ENCODE peak calls at places on chromosomes 6 and 20, in nine cellular contexts. X is A673, E is MM.1S, S is HepG2, I is mammary epithelial cell, D is neural progenitor cell, J is GM23248, R is GM23338, A is fibroblast of lung. Y is an unnamed sample.

GRCh38 chr6:41733349-41733706 is 2.1 kb downstream of the TFEB start:
- DNase-seq in J (peak), S (no peak), R (no peak), X (no peak), D (no peak), E (no peak), A (no peak), I (peak), Y (no peak)

GRCh38 chr6:169972736-169973135 is 221.3 kb downstream of the ERMARD start:
- DNase-seq in I (no peak), E (no peak), R (no peak), A (no peak), X (no peak), J (no peak), D (no peak), S (no peak), Y (no peak)

GRCh38 chr6:127966616-127967015 is 65.8 kb upstream of the THEMIS start:
- DNase-seq in I (no peak), D (no peak), R (no peak), X (no peak), J (no peak), S (no peak), E (no peak), A (peak), Y (no peak)

GRCh38 chr20:11246251-11246775 is 572.5 kb upstream of the JAG1 start:
- DNase-seq in J (no peak), I (no peak), E (no peak), A (no peak), R (no peak), X (no peak), D (no peak), S (no peak), Y (no peak)

GRCh38 chr20:22684072-22684762 is 99.8 kb upstream of the FOXA2 start:
- DNase-seq in A (peak), D (peak), R (peak), X (peak), E (peak), J (peak), I (peak), S (peak), Y (peak)

GRCh38 chr6:102115911-102116310 is 722.4 kb downstream of the GRIK2 start:
- DNase-seq in R (no peak), S (no peak), D (no peak), E (no peak), X (no peak), A (no peak), I (peak), J (no peak), Y (no peak)

GRCh38 chr20:1418335-1418734 is 25.5 kb upstream of the FKBP1A start:
- DNase-seq in R (no peak), S (no peak), D (no peak), E (no peak), X (no peak), A (no peak), I (peak), J (peak), Y (peak)

GRCh38 chr6:158492881-158493280 is 67.0 kb upstream of the TMEM181 start:
- DNase-seq in D (no peak), S (no peak), J (no peak), A (no peak), I (no peak), X (no peak), E (no peak), R (no peak), Y (no peak)

GRCh38 chr20:5729348-5729747 is 20.9 kb upstream of the SHLD1 start:
- DNase-seq in R (no peak), X (no peak), D (no peak), E (no peak), A (peak), S (no peak), J (no peak), I (no peak), Y (peak)

GRCh38 chr6:149052350-149053106 is 265.0 kb upstream of the TAB2 start:
- DNase-seq in J (no peak), X (no peak), S (no peak), I (no peak), R (no peak), E (no peak), D (no peak), A (no peak), Y (no peak)

GRCh38 chr6:166707045-166707444 is 80.0 kb upstream of the RPS6KA2 start:
- DNase-seq in D (peak), A (peak), J (peak), E (no peak), R (peak), X (no peak), I (no peak), S (peak), Y (peak)

GRCh38 chr6:130394238-130394637 is 28.4 kb downstream of the TMEM200A start:
- DNase-seq in J (no peak), S (no peak), R (no peak), X (no peak), D (no peak), I (no peak), A (no peak), E (no peak), Y (no peak)

GRCh38 chr6:52389626-52390360 is 27.8 kb downstream of the PAQR8 start:
- DNase-seq in X (peak), S (peak), D (no peak), A (peak), J (peak), E (peak), I (peak), R (no peak), Y (peak)

GRCh38 chr6:93678841-93679454 is 259.6 kb upstream of the EPHA7 start:
- DNase-seq in I (no peak), R (no peak), X (peak), D (no peak), E (no peak), S (no peak), A (peak), J (no peak), Y (no peak)

GRCh38 chr20:64232794-64233193 is 22.8 kb upstream of the PCMTD2 start:
- DNase-seq in A (no peak), S (no peak), X (peak), I (no peak), J (peak), R (no peak), E (no peak), D (no peak), Y (no peak)

GRCh38 chr20:59743767-59744485 is 139.6 kb downstream of the PHACTR3 start:
- DNase-seq in D (peak), J (peak), E (peak), S (no peak), A (no peak), I (no peak), R (peak), X (peak), Y (peak)

GRCh38 chr20:13588049-13588448 is 50.7 kb downstream of the TASP1 start:
- DNase-seq in R (no peak), X (peak), D (no peak), S (no peak), I (no peak), A (no peak), E (no peak), J (no peak), Y (no peak)

GRCh38 chr6:69673298-69673697 is 123.5 kb downstream of the LMBRD1 start:
- DNase-seq in J (no peak), I (no peak), E (peak), R (no peak), S (no peak), A (no peak), X (no peak), D (no peak), Y (no peak)

GRCh38 chr6:27007020-27007419 is 240.5 kb upstream of the PRSS16 start:
- DNase-seq in A (no peak), R (no peak), E (no peak), J (no peak), S (no peak), X (no peak), D (no peak), I (no peak), Y (no peak)

GRCh38 chr20:53291548-53291947 is 302.1 kb downstream of the ZNF217 start:
- DNase-seq in J (no peak), R (peak), A (no peak), E (no peak), X (peak), D (peak), I (no peak), S (peak), Y (no peak)

GRCh38 chr6:138107752-138108592 is 753 bp upstream of the PERP start:
- DNase-seq in E (peak), I (peak), R (peak), S (peak), J (no peak), X (no peak), A (no peak), D (peak), Y (peak)

GRCh38 chr6:16802071-16802470 is 40.8 kb upstream of the ATXN1 start:
- DNase-seq in R (no peak), D (no peak), J (peak), A (peak), I (no peak), X (no peak), S (no peak), E (no peak), Y (no peak)

GRCh38 chr6:134911532-134911931 is 38.4 kb downstream of the ALDH8A1 start:
- DNase-seq in I (peak), E (no peak), A (peak), D (no peak), S (no peak), R (no peak), X (no peak), J (peak), Y (peak)

GRCh38 chr20:9241721-9242427 is 173.0 kb downstream of the PLCB4 start:
- DNase-seq in J (peak), S (no peak), I (no peak), R (no peak), A (no peak), X (no peak), E (no peak), D (peak), Y (no peak)

GRCh38 chr6:3229566-3230274 is 2.3 kb upstream of the TUBB2B start:
- DNase-seq in J (peak), I (no peak), X (no peak), R (peak), D (peak), A (no peak), S (no peak), E (peak), Y (no peak)

GRCh38 chr20:63347950-63348827 is 13.0 kb downstream of the CHRNA4 start:
- DNase-seq in D (no peak), A (no peak), J (no peak), E (no peak), R (no peak), I (no peak), S (no peak), X (no peak), Y (no peak)

DNA sequence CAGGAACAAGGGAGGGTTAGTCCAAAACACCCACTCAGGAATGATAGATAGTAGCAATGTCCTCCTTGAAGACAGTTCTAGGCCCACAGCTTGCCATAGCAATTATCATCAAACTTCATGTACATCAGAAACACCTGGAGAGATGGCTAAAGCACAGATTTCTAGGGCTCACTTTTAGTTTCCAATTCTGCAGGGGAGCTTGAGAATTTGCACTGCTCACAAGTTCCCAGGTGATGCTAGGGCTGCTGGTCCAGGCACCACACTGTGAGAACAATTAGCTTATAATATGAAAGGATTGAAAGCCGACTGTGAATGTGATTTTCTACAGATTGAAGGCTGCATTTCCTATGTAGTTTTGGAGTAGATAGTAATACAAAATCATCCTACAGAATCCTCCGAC is 3.5 kb downstream of the DEFB126 start:
- DNase-seq in X (no peak), D (no peak), J (no peak), I (no peak), A (no peak), E (no peak), S (no peak), R (peak), Y (no peak)
- TF ChIP-seq EZH2 in X (no peak), D (no peak), J (no peak), I (no peak), A (no peak), E (no peak), S (no peak), R (no peak), Y (no peak)

DNA sequence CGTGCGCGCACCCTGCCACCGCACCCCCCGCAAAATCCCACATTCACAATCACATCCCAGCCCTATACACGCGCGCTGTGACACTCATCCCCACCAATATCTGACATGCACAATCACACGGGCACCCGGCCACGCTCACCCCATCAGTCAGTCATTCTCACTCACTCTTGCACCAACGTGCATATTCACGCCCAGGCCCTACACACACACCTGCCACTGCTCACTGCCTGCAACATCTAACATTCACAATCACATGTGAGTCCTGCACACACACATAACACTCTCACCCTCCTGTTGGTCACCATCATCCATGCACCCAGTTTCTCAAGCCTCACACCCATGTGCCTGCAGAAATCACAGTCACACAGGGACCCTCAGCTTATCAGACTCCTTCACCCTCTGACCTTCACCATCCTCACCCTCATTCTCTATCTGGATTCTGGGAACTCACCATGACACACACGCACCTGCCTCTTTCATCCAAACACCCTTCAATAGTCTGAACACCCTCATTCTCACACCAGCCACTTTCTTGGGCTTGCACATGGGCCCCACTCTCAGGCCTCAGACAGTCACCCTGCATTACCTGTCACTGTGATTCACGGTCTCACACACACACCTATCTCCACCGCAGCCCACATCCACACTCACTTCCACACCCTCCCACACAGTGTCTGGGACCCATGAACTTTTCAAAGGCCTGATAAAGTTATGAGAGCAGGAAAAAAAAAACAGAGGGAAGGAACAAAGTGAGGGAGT is 748 bp upstream of the ATP9A start:
- DNase-seq in D (no peak), J (peak), E (no peak), X (no peak), S (no peak), A (no peak), R (peak), I (no peak), Y (no peak)
- TF ChIP-seq EZH2 in D (no peak), J (no peak), E (no peak), X (no peak), S (no peak), A (no peak), R (no peak), I (no peak), Y (no peak)

DNA sequence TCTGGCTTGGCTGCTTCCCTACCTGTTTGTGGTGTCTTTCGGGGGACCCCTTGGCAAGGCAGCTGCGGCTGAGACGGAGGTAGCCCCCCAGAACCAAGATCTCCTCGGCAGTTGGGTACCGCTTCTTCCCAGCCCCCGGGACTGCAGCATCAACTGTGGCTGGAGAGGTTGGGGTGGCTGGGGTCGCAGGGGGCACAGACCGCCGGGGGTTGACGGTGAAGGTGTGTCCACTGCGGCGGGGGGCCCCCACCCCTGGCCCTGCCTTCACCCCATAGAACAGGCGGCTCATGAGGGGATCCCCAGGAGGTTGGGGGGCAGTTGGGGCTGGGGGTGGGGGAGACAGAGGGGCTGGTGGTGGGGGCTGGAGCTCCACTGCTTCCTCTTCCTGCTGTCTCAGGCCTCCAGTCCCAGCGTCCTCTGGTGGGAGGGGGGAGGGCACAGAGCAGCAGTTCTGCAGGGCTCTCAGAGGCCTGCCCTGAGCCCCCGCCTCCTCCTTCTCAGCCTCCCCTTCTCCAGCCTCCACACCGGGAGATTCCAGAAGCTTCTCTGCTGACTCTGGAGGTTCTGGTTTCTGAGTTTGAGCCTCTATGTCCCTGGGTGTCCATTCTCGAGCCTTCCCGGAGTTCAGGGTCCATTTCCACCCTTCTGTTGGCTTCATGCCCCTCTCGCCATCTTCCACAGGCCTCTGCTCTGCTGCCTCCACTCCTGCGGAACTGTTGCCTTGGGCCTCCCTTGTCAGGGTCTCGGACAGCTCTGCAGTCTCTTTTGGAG is 1.9 kb downstream of the PPP1R18 start:
- DNase-seq in J (peak), S (no peak), E (peak), I (peak), A (peak), R (no peak), D (no peak), X (no peak), Y (no peak)
- TF ChIP-seq EZH2 in J (no peak), S (no peak), E (no peak), I (no peak), A (no peak), R (no peak), D (no peak), X (no peak), Y (no peak)

DNA sequence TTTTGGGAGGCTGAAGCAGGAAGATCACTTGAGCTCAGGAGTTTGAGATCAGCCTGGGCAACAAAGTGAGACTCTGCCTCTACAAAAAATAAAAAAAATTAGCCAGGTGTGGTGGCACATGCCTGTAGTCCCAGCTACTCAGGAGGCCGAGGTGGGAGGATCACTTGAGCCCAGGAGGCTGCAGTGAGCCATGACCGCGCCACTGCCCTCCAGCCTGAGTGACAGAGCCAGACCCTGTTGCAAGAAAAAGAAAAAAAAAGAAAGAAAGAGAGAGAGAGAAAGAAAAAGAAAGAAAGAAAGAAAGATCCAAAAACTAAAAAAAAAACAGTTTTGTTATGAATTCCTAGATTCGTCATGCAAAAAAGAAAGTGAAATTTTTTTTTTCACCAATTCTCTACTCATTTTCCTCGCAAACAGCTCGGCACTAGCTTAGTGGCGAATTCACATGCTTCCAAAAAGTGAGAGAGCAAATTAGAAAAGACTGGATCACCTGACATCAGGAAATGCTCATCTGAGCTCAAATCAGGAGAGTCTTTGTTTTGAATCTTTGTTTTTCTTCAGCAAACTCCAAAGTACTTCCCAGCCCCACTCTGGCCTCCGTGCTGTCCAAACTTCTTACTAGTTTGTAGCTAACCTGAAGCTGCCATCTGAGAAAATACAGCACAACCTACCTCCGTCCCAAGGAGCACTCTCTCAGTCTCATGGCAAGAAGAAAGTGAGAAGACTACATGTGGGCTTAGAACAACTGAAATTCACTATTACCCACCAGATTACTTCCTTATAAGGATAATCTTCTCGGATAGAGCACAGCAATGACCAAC is 27.0 kb downstream of the IPCEF1 start:
- DNase-seq in A (no peak), J (peak), I (no peak), D (peak), X (no peak), S (no peak), R (no peak), E (no peak), Y (no peak)
- TF ChIP-seq EZH2 in A (no peak), J (no peak), I (no peak), D (no peak), X (no peak), S (no peak), R (no peak), E (no peak), Y (no peak)

GRCh38 chr20:39986231-39986904 is 702.7 kb downstream of the MAFB start:
- DNase-seq in A (peak), R (peak), X (peak), E (peak), J (peak), D (peak), S (no peak), I (peak), Y (no peak)

GRCh38 chr20:39983183-39983582 is 705.9 kb downstream of the MAFB start:
- DNase-seq in D (no peak), E (no peak), A (no peak), J (no peak), R (no peak), X (no peak), I (peak), S (no peak), Y (no peak)

GRCh38 chr20:39988991-39989390 is 700.0 kb downstream of the MAFB start:
- DNase-seq in E (no peak), X (no peak), A (no peak), I (no peak), R (no peak), S (no peak), D (no peak), J (no peak), Y (no peak)

GRCh38 chr20:39983655-39984054 is 705.4 kb downstream of the MAFB start:
- DNase-seq in E (no peak), S (no peak), I (no peak), R (no peak), A (no peak), D (no peak), J (no peak), X (no peak), Y (no peak)

DNA sequence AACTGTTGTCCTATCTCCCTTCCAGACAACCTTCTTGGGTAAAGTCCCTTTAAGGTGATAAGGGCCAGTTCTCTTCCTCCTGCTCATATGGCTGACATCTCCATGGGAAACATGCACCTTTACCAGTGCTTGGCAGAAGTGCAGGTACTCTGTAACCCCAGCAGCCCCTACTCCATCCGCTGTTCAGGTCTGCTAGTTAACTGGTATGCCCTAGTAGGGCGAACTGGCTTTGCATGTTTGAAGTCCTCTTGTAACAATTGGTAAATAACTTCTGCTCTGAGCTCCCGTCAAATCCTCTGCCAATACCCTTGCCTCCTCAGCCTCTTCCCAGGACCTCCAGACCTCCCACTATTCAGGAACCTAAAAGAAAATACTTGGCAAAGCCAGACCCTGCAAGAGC is 703.8 kb downstream of the MAFB start:
- DNase-seq in I (no peak), A (no peak), R (no peak), D (peak), X (no peak), J (no peak), S (no peak), E (no peak), Y (no peak)
- TF ChIP-seq EZH2 in I (no peak), A (no peak), R (no peak), D (no peak), X (no peak), J (no peak), S (no peak), E (no peak), Y (no peak)

GRCh38 chr6:145143379-145143778 is 591.9 kb downstream of the EPM2A start:
- DNase-seq in J (no peak), X (no peak), E (no peak), A (no peak), I (no peak), S (no peak), R (no peak), D (no peak), Y (no peak)
- TF ChIP-seq EZH2 in J (no peak), X (no peak), E (no peak), A (no peak), I (no peak), S (no peak), R (no peak), D (no peak), Y (no peak)

GRCh38 chr6:50707652-50708325 is 5.5 kb upstream of the TFAP2D start:
- DNase-seq in E (no peak), S (no peak), J (no peak), R (peak), D (peak), A (no peak), I (no peak), X (no peak), Y (no peak)
- TF ChIP-seq EZH2 in E (no peak), S (no peak), J (no peak), R (peak), D (peak), A (no peak), I (peak), X (peak), Y (no peak)